ENCODE peak calls at places on chromosomes 16 and 17, in eight cellular contexts. G is midbrain, P is HuH-7.5, H is AG10803, Y is T-helper 1 cell, M is endothelial cell, W is heart right ventricle, S is iris pigment epithelial cell. D is an unnamed sample.

GRCh38 chr17:20156196-20157077 is 147.3 kb downstream of the SPECC1 start:
- DNase-seq in G (peak), P (peak), H (peak), Y (no peak), M (peak), W (no peak), S (peak), D (peak)

GRCh38 chr16:52957199-52957598 is 95.5 kb downstream of the CHD9NB start:
- DNase-seq in G (no peak), P (no peak), H (no peak), Y (no peak), M (no peak), W (no peak), S (no peak), D (no peak)

GRCh38 chr16:50209548-50210265 is 56.6 kb downstream of the TENT4B start:
- DNase-seq in G (no peak), P (no peak), H (no peak), Y (no peak), M (no peak), W (no peak), S (no peak), D (no peak)

GRCh38 chr16:82983390-82983789 is 356.6 kb downstream of the CDH13 start:
- DNase-seq in G (no peak), P (no peak), H (no peak), Y (no peak), M (no peak), W (no peak), S (no peak), D (no peak)

GRCh38 chr17:42591411-42591810 is 13.9 kb upstream of the PSMC3IP start:
- DNase-seq in G (no peak), P (no peak), H (no peak), Y (no peak), M (no peak), W (no peak), S (no peak), D (no peak)

GRCh38 chr16:73068546-73069401 is 20.8 kb upstream of the ZFHX3 start:
- DNase-seq in G (peak), P (no peak), H (peak), Y (no peak), M (no peak), W (peak), S (peak), D (no peak)

GRCh38 chr16:48629531-48629930 is 19.6 kb upstream of the N4BP1 start:
- DNase-seq in G (no peak), P (no peak), H (no peak), Y (no peak), M (no peak), W (no peak), S (no peak), D (peak)

GRCh38 chr16:70470927-70471341 is 16.5 kb downstream of the FCSK start:
- DNase-seq in G (no peak), P (peak), H (no peak), Y (no peak), M (peak), W (no peak), S (peak), D (no peak)

GRCh38 chr16:3444032-3444388 is 530 bp downstream of the NAA60 start:
- DNase-seq in G (no peak), P (no peak), H (peak), Y (peak), M (peak), W (no peak), S (peak), D (no peak)

GRCh38 chr17:63024716-63025115 is 58.7 kb downstream of the TANC2 start:
- DNase-seq in G (no peak), P (no peak), H (peak), Y (no peak), M (no peak), W (no peak), S (peak), D (no peak)

GRCh38 chr17:57696050-57696449 is 49.0 kb downstream of the CCDC182 start:
- DNase-seq in G (no peak), P (no peak), H (no peak), Y (no peak), M (no peak), W (peak), S (no peak), D (peak)

GRCh38 chr17:44086364-44087311 is 16.1 kb downstream of the G6PC3 start:
- DNase-seq in G (no peak), P (no peak), H (peak), Y (no peak), M (no peak), W (no peak), S (peak), D (no peak)

GRCh38 chr17:72183194-72183685 is 62.4 kb downstream of the SOX9 start:
- DNase-seq in G (no peak), P (peak), H (no peak), Y (no peak), M (no peak), W (no peak), S (no peak), D (no peak)